ENCODE peak calls at places on chromosome 1, in five cellular contexts. S is sigmoid colon, P is AG04450, G is tibial nerve, I is tibial artery. T is an unnamed sample. For H3K27me3, the result is how much of the 10 kb centered on the place peaks cover.

GRCh38 chr1:109241344-109241743 is 8.0 kb upstream of the CELSR2 start:
- DNase-seq in S (peak), P (no peak), G (no peak), I (no peak), T (no peak)

GRCh38 chr1:24707659-24708058 is 37.6 kb upstream of the CLIC4 start:
- DNase-seq in S (no peak), P (no peak), G (no peak), I (no peak), T (no peak)

GRCh38 chr1:36476945-36477344 is 5.8 kb downstream of the CSF3R start:
- DNase-seq in S (no peak), P (no peak), G (no peak), I (no peak), T (no peak)

GRCh38 chr1:35120458-35121133 is 41.4 kb downstream of the ZMYM1 start:
- DNase-seq in S (no peak), P (no peak), G (no peak), I (no peak), T (no peak)

GRCh38 chr1:206646504-206646903 is 11.2 kb downstream of the DYRK3 start:
- DNase-seq in S (no peak), P (no peak), G (no peak), I (no peak), T (no peak)

GRCh38 chr1:2242814-2243725 is 15.0 kb downstream of the SKI start:
- DNase-seq in S (no peak), P (no peak), G (no peak), I (peak), T (no peak)

GRCh38 chr1:51605961-51606723 is 10.8 kb upstream of the OSBPL9 start:
- DNase-seq in S (peak), P (no peak), G (no peak), I (no peak), T (no peak)

GRCh38 chr1:78303620-78304019 is 187.2 kb upstream of the PTGFR start:
- DNase-seq in S (peak), P (peak), G (no peak), I (no peak), T (no peak)

GRCh38 chr1:30382496-30382895 is 340.9 kb downstream of the MATN1 start:
- DNase-seq in S (peak), P (no peak), G (no peak), I (peak), T (no peak)

GRCh38 chr1:182601416-182601786 is 2.8 kb downstream of the RGS16 start:
- DNase-seq in S (peak), P (peak), G (no peak), I (peak), T (peak)

GRCh38 chr1:47624531-47624930 is 186.7 kb downstream of the FOXD2 start:
- DNase-seq in S (no peak), P (no peak), G (no peak), I (peak), T (no peak)

GRCh38 chr1:215569987-215570824 is 3.1 kb downstream of the KCTD3 start:
- DNase-seq in S (no peak), P (no peak), G (no peak), I (no peak), T (no peak)

GRCh38 chr1:27221098-27221497 is 13.3 kb upstream of the WDTC1 start:
- DNase-seq in S (no peak), P (no peak), G (no peak), I (no peak), T (no peak)

GRCh38 chr1:5701642-5702041 is 290.6 kb downstream of the NPHP4 start:
- DNase-seq in S (no peak), P (no peak), G (no peak), I (no peak), T (no peak)
- H3K4me3 ChIP-seq in S (no peak), P (no peak), G (no peak), I (no peak), T (no peak)

DNA sequence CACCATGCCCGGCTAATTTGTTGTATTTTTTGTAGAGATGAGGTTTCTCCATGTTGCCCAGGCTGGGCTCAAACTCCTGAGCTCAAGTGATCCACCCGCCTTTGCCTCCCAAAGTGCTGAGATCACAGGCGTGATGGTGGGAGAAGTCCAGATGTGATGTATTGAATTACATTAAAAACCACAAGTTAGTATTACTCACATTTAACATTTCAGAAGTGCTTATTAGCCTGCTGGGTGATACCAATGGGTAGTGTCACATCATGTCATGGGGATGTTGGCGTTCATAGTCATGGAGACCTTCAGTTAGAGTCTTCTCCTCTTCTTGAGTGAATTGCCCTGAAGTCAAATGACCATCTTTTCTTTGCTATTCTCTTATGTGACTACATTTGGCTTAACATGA is 63.6 kb upstream of the VAMP3 start:
- DNase-seq in S (no peak), P (no peak), G (no peak), I (no peak), T (no peak)
- H3K27me3 ChIP-seq in S (under half), P (under half), G (under half), I (under half), T (under half)

GRCh38 chr1:32464716-32465540 is at the start of gene ZBTB8B:
- DNase-seq in S (peak), P (peak), G (peak), I (peak), T (no peak)
- H3K4me3 ChIP-seq in S (peak), P (peak), G (peak), I (peak), T (peak)

GRCh38 chr1:235225299-235225698 is 64.2 kb upstream of the RBM34 start:
- DNase-seq in S (no peak), P (no peak), G (no peak), I (no peak), T (no peak)

GRCh38 chr1:235221653-235222052 is 60.6 kb upstream of the RBM34 start:
- DNase-seq in S (no peak), P (no peak), G (no peak), I (no peak), T (no peak)

GRCh38 chr1:235229868-235230267 is 68.8 kb upstream of the RBM34 start:
- DNase-seq in S (no peak), P (no peak), G (no peak), I (no peak), T (no peak)

GRCh38 chr1:235227414-235227813 is 66.4 kb upstream of the RBM34 start:
- DNase-seq in S (no peak), P (no peak), G (no peak), I (no peak), T (no peak)

DNA sequence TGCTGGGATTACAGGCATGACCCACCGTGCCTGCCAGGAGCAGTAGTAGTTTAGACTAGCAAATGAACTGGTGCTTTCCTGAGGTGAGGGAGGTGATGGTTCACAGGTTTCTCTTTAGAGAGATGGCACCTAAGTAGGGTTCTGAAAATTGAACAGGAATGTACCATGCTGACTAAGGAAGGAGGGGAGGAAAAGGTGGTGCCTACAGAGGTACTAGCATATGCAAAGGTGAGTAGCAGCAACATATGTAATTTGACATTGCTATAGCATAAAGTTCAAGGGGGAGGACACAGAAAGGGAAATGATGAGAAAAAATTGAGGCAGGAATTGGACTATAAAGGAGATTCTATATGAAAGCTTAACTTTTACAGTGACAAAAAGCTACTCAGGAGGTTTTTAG is 65.9 kb upstream of the RBM34 start:
- DNase-seq in S (no peak), P (no peak), G (no peak), I (no peak), T (no peak)
- H3K27me3 ChIP-seq in S (under half), P (under half), G (under half), I (under half), T (under half)

T was measured in effector memory CD4-positive, alpha-beta T cell.